ENCODE peak calls at places on chromosomes 5 and 9, in four cellular contexts. Z, B, Y and R are unnamed samples.

GRCh38 chr9:89278997-89279739 is 31.8 kb upstream of the CKS2 start:
- DNase-seq in Y (no peak), Z (peak; percentile 78), B (peak; percentile 64), R (peak; percentile 81)

GRCh38 chr5:16427572-16427971 is 38.0 kb downstream of the ZNF622 start:
- DNase-seq in Y (no peak), B (no peak), Z (no peak), R (no peak)

GRCh38 chr9:38423939-38424843 is at the start of gene IGFBPL1:
- DNase-seq in Y (no peak), B (peak; percentile 47), Z (no peak), R (no peak)

GRCh38 chr9:137365552-137366444 is 57.2 kb downstream of the EXD3 start:
- DNase-seq in B (no peak), Y (no peak), Z (no peak), R (no peak)

GRCh38 chr9:114968710-114969109 is 38.3 kb upstream of the TNFSF8 start:
- DNase-seq in B (no peak), Y (no peak), Z (no peak), R (peak; percentile 47)

GRCh38 chr5:175859422-175859821 is 12.0 kb upstream of the CPLX2 start:
- DNase-seq in Z (no peak), B (no peak), Y (no peak), R (no peak)

GRCh38 chr5:91787718-91788117 is 404.6 kb upstream of the ARRDC3 start:
- DNase-seq in Z (peak; percentile 23), Y (no peak), B (no peak), R (peak; percentile 34)

GRCh38 chr5:134845852-134846640 is at the start of gene C5orf24:
- DNase-seq in Y (peak; percentile 86), B (peak; percentile 98), Z (peak; percentile 97), R (peak; percentile 96)

GRCh38 chr9:133509179-133510083 is 15.3 kb downstream of the MYMK start:
- DNase-seq in Y (no peak), Z (no peak), B (peak; percentile 36), R (peak; percentile 33)

GRCh38 chr9:99013550-99013949 is 69.8 kb downstream of the COL15A1 start:
- DNase-seq in Y (no peak), Z (no peak), B (peak; percentile 50), R (no peak)

GRCh38 chr5:32981061-32981460 is 269.9 kb downstream of the NPR3 start:
- DNase-seq in Y (no peak), Z (no peak), B (no peak), R (no peak)

GRCh38 chr5:141664733-141665461 is 13.7 kb upstream of the FCHSD1 start:
- DNase-seq in Y (peak; percentile 44), B (peak; percentile 65), Z (peak; percentile 85), R (peak; percentile 72)

GRCh38 chr9:133054966-133055365 is 6.8 kb upstream of the CEL start:
- DNase-seq in Y (no peak), Z (no peak), B (no peak), R (peak; percentile 61)

GRCh38 chr5:33892419-33893151 is 795 bp upstream of the ADAMTS12 start:
- DNase-seq in Z (no peak), Y (no peak), B (no peak), R (peak; percentile 87)

GRCh38 chr9:128724744-128725211 is 851 bp upstream of the ZDHHC12 start:
- DNase-seq in Y (no peak), Z (peak; percentile 60), B (peak; percentile 74), R (peak; percentile 89)

GRCh38 chr9:131799177-131799823 is 59.4 kb upstream of the RAPGEF1 start:
- DNase-seq in Y (no peak), B (peak; percentile 52), Z (peak; percentile 63), R (peak; percentile 53)

GRCh38 chr5:123012321-123012720 is 24.2 kb downstream of the PPIC start:
- DNase-seq in Y (no peak), Z (no peak), B (no peak), R (no peak)

GRCh38 chr5:154652746-154653417 is 102.3 kb upstream of the LARP1 start:
- DNase-seq in Z (peak; percentile 64), B (no peak), Y (no peak), R (no peak)

GRCh38 chr5:141478321-141478945 is 2.7 kb downstream of the PCDHGC3 start:
- DNase-seq in Z (no peak), B (peak; percentile 53), Y (no peak), R (no peak)